ENCODE peak calls at places on chromosomes 11 and 22, in four cellular contexts. Z is IMR-90, N is mesendoderm, I is H9. R is an unnamed sample.

GRCh38 chr22:44753189-44754042 is 1.0 kb downstream of the ARHGAP8 start:
- DNase-seq in Z (peak), N (peak), I (no peak), R (no peak)

GRCh38 chr11:102109896-102110760 is at the start of gene YAP1:
- DNase-seq in Z (peak), N (peak), I (peak), R (peak)

GRCh38 chr11:64235427-64236161 is 1.2 kb downstream of the VEGFB start:
- DNase-seq in Z (no peak), N (no peak), I (no peak), R (no peak)

GRCh38 chr22:50083462-50084081 is 1.7 kb downstream of the MLC1 start:
- DNase-seq in Z (no peak), N (no peak), I (no peak), R (no peak)

GRCh38 chr11:110711776-110712642 is at the start of gene ARHGAP20:
- DNase-seq in Z (peak), N (peak), I (peak), R (peak)

GRCh38 chr11:75888391-75888790 is 73.4 kb downstream of the UVRAG start:
- DNase-seq in Z (no peak), N (no peak), I (no peak), R (no peak)

GRCh38 chr22:49119551-49119952 is 708.1 kb downstream of the BRD1 start:
- DNase-seq in Z (no peak), N (peak), I (peak), R (no peak)

GRCh38 chr11:31810779-31811647 is at the start of gene PAX6:
- DNase-seq in Z (peak), N (peak), I (peak), R (peak)

GRCh38 chr11:71364176-71364671 is 84.0 kb downstream of the DHCR7 start:
- DNase-seq in Z (no peak), N (no peak), I (no peak), R (no peak)

GRCh38 chr11:121630041-121630440 is 177.3 kb upstream of the SORL1-AS1 start:
- DNase-seq in Z (peak), N (no peak), I (no peak), R (no peak)

GRCh38 chr22:39723899-39724351 is 153.4 kb downstream of the CACNA1I start:
- DNase-seq in Z (peak), N (no peak), I (no peak), R (no peak)

GRCh38 chr11:114092953-114093352 is 33.4 kb downstream of the ZBTB16 start:
- DNase-seq in Z (no peak), N (no peak), I (no peak), R (no peak)

GRCh38 chr11:67300756-67301312 is 2.5 kb upstream of the SSH3 start:
- DNase-seq in Z (no peak), N (no peak), I (no peak), R (no peak)

GRCh38 chr11:36131719-36132349 is 157.4 kb downstream of the COMMD9 start:
- DNase-seq in Z (peak), N (peak), I (peak), R (peak)

GRCh38 chr11:10617551-10617950 is 49.1 kb upstream of the LYVE1 start:
- DNase-seq in Z (no peak), N (no peak), I (no peak), R (no peak)

GRCh38 chr22:46297151-46297819 is 615 bp downstream of the GTSE1 start:
- DNase-seq in Z (peak), N (peak), I (no peak), R (no peak)

GRCh38 chr22:40955516-40955915 is 4.3 kb downstream of the RBX1 start:
- DNase-seq in Z (peak), N (no peak), I (no peak), R (no peak)

GRCh38 chr11:116879789-116880402 is 42.5 kb upstream of the APOA1 start:
- DNase-seq in Z (peak), N (peak), I (no peak), R (no peak)

GRCh38 chr11:9025101-9025850 is 21.5 kb upstream of the NRIP3 start:
- DNase-seq in Z (no peak), N (no peak), I (no peak), R (no peak)

GRCh38 chr11:45934580-45935318 is 12.3 kb downstream of the LARGE2 start:
- DNase-seq in Z (no peak), N (no peak), I (no peak), R (no peak)
- H3K56ac ChIP-seq in Z (no peak), N (no peak), I (no peak), R (no peak)

GRCh38 chr11:47393163-47394049 is 15.0 kb upstream of the SLC39A13 start:
- DNase-seq in Z (peak), N (no peak), I (peak), R (no peak)

GRCh38 chr11:47391077-47391583 is 12.8 kb upstream of the SPI1 start:
- DNase-seq in Z (no peak), N (no peak), I (peak), R (no peak)

GRCh38 chr11:47392546-47393162 is 14.3 kb upstream of the SPI1 start:
- DNase-seq in Z (no peak), N (no peak), I (no peak), R (no peak)

GRCh38 chr11:47390084-47390760 is 11.9 kb upstream of the SPI1 start:
- DNase-seq in Z (no peak), N (no peak), I (no peak), R (no peak)

DNA sequence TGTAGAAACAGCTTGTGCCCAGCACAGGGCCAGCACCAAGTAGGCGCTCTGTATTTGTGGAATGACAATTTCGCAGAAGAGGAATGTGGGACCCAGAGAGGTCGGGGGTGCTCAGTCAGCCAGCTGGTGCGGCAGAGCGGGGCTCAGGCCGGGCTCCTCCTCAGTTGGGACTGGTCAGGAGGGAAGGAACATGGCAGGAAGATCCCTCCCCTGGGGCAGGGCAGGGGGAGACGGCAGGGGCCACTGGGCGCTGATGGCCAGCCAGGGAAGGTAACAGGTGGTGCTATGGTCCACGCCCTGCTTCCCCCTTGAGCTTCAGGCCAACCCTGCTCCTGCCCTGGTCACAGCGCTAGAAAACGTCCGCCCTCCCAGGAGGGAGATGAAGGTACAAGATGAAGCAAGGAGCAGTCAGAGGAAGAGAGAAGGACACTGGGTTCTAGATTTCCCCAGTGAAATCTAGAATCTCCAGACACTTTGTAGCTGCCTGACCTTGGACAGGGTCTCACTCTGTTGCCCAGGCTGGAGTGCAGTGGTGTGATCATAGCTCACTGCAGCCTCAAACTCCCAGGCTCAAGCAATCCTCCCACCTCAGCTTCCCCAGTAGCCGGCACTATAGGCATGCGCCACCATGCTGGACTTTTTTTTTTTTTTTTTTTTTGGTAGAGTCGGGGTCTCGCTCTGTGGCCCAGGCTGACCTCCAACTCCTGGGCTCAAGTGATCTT is 13.5 kb upstream of the SPI1 start:
- DNase-seq in Z (no peak), N (no peak), I (no peak), R (no peak)
- H3K56ac ChIP-seq in Z (no peak), N (no peak), I (no peak), R (no peak)

GRCh38 chr22:19180740-19181410 is 2.3 kb upstream of the SLC25A1 start:
- DNase-seq in Z (no peak), N (no peak), I (no peak), R (no peak)

GRCh38 chr22:19183216-19183615 is 4.7 kb upstream of the SLC25A1 start:
- DNase-seq in Z (no peak), N (no peak), I (no peak), R (no peak)

GRCh38 chr22:19184276-19184997 is 5.9 kb upstream of the SLC25A1 start:
- DNase-seq in Z (no peak), N (no peak), I (no peak), R (no peak)

GRCh38 chr22:19181786-19182471 is 3.4 kb upstream of the SLC25A1 start:
- DNase-seq in Z (no peak), N (no peak), I (no peak), R (no peak)

GRCh38 chr22:19182472-19183157 is 4.1 kb upstream of the SLC25A1 start:
- DNase-seq in Z (no peak), N (no peak), I (no peak), R (no peak)
- H3K56ac ChIP-seq in Z (no peak), N (peak), I (no peak), R (no peak)

GRCh38 chr11:21771097-21771496 is 421.8 kb upstream of the ANO5 start:
- DNase-seq in Z (no peak), N (no peak), I (no peak), R (no peak)
- H3K56ac ChIP-seq in Z (no peak), N (no peak), I (no peak), R (no peak)

DNA sequence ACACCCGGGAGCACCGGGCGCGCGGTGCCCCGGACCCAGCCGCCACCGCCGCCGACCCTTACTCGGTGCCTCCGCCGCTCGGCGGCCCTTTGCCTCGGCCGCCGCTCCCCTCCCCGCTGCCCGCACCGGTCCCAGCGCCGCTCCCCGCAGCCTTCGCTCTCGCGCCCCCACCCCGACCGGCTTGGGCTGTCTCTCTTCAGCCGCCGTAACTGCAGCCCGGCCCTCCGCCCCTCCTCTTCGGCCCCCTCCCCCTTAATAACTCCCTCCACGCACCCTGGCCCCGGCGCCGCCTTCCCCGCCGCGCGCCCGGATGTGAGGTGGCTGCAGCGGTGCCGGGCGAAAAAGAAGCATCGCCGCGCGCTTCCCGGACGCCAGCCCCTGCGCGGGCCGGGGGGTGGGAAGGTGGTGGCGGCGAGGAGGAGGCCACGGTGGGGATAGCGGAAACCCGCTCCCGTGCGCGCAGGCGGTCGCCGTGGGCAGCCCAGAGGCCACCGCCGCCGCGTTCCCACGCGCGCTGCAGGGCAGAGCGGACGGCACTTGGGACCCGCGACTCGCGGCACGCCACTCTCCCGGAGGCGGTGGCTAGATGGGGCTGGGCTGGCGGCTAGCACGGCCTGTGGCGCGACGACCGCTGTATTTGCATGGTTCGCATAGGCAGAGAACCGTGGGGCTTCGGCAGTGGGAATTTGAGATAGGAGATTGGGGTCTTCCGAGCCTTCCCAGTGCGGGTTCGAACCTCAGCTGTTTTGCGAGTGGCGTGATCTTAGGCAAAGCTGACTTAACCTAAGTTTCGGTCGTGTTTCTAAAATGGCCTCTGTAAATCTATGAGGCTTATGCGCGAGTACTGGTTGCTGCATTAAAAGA is at the start of gene EIF4ENIF1:
- DNase-seq in Z (peak), N (peak), I (peak), R (peak)
- H3K56ac ChIP-seq in Z (peak), N (peak), I (no peak), R (peak)

DNA sequence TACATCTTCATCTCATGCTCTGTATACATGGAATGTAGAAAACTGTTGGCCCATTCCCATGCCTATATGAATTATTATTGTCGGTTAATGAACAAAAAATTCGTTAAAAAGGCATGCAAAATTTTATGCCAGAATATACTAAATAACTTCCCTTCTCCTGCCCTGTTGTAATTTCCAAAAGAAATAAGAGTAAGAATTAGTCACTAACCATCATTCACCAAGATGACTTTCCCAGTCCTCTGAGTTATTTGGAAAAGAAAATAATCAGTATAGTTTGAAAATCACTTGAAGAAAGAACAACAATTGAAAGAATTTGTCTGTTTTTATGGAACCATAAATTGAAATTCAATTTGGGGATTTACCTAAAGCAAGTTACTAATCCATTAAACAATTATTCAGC is 1149.1 kb upstream of the RAG2 start:
- DNase-seq in Z (peak), N (no peak), I (no peak), R (no peak)
- H3K56ac ChIP-seq in Z (no peak), N (no peak), I (no peak), R (no peak)

DNA sequence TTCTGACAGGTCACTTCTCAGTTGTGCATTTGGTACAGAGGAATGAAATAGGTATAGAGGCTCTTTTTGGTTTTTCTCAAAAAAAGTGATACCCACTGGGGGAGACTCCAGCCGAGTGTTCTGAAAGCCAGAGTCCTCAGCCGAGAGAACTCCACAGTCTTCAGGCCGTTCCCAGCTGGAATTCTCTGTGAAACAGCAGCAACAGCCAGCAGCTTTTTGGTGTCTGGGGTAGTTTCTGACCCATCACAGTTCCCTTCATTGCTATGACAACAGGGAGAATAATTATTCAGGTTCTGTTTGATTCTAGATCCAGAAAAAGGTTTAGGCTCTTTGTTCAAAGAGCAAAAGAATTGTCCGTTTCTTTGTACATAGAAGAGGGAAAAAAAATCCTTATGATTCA is 84.6 kb downstream of the C22orf31 start:
- DNase-seq in Z (no peak), N (peak), I (no peak), R (no peak)
- H3K56ac ChIP-seq in Z (no peak), N (no peak), I (no peak), R (no peak)